ENCODE peak calls at places on chromosomes 4 and X, in eight cellular contexts. C, S, O, I, M, F, J and U are unnamed samples.
A peak's percentile ranks its signal among the peaks of the same experiment; 100 is the strongest.

GRCh38 chrX:7314425-7314824 is 166.5 kb upstream of the PUDP start:
- DNase-seq in J (no peak), M (no peak), C (no peak), F (no peak), I (no peak), S (no peak), O (no peak), U (no peak)

GRCh38 chrX:5958523-5958922 is 270.1 kb downstream of the NLGN4X start:
- DNase-seq in J (no peak), I (no peak), M (no peak), O (no peak), C (no peak), F (no peak), S (no peak), U (no peak)

GRCh38 chrX:78945186-78945912 is at the start of gene P2RY10:
- DNase-seq in M (no peak), J (no peak), I (no peak), F (no peak), S (no peak), C (peak; percentile 70), O (no peak), U (no peak)

GRCh38 chr4:109411964-109412363 is 21.7 kb upstream of the SEC24B start:
- DNase-seq in M (no peak), S (peak; percentile 68), J (no peak), F (no peak), C (no peak), I (no peak), O (no peak), U (no peak)

GRCh38 chr4:88610771-88611170 is 18.5 kb downstream of the HERC3 start:
- DNase-seq in C (no peak), J (no peak), O (no peak), S (peak; percentile 63), F (no peak), I (no peak), M (peak; percentile 91), U (peak; percentile 68)

GRCh38 chrX:145213504-145213903 is 33.8 kb upstream of the SPANXN1 start:
- DNase-seq in O (no peak), M (no peak), C (peak; percentile 1), F (no peak), I (peak; percentile 2), J (no peak), S (no peak), U (no peak)

GRCh38 chr4:154560824-154561231 is 2.0 kb upstream of the FGB start:
- DNase-seq in S (no peak), F (no peak), C (no peak), J (peak; percentile 90), I (peak; percentile 87), O (no peak), M (peak; percentile 97), U (no peak)

GRCh38 chr4:88900432-88900831 is 156.6 kb downstream of the FAM13A start:
- DNase-seq in O (no peak), J (no peak), C (no peak), S (no peak), F (no peak), I (peak; percentile 58), M (peak; percentile 76), U (no peak)

GRCh38 chrX:13013353-13014110 is 30.9 kb downstream of the FAM9C start:
- DNase-seq in J (no peak), I (no peak), F (no peak), O (peak; percentile 46), S (no peak), C (peak; percentile 72), M (no peak), U (no peak)

GRCh38 chrX:15855562-15856256 is 1.1 kb upstream of the AP1S2 start:
- DNase-seq in S (no peak), F (no peak), M (no peak), J (no peak), I (no peak), O (no peak), C (peak; percentile 28), U (no peak)

GRCh38 chr4:173169178-173169427 is 492 bp downstream of the GALNT7 start:
- DNase-seq in M (no peak), S (no peak), I (no peak), J (no peak), F (no peak), C (no peak), O (no peak), U (no peak)

GRCh38 chr4:123785515-123785914 is 388.9 kb downstream of the SPRY1 start:
- DNase-seq in O (peak; percentile 20), M (peak; percentile 99), S (peak; percentile 52), I (peak; percentile 32), J (no peak), C (no peak), F (no peak), U (peak; percentile 35)

GRCh38 chr4:185470503-185471195 is 884 bp downstream of the CCDC110 start:
- DNase-seq in O (peak; percentile 78), J (peak; percentile 4), C (peak; percentile 64), S (peak; percentile 49), I (peak; percentile 4), M (no peak), F (peak; percentile 81), U (no peak)

GRCh38 chr4:128635939-128636551 is 173.5 kb upstream of the JADE1 start:
- DNase-seq in I (no peak), O (no peak), J (no peak), F (no peak), C (no peak), M (peak; percentile 33), S (no peak), U (no peak)

GRCh38 chr4:94757192-94758140 is at the start of gene BMPR1B:
- DNase-seq in F (no peak), J (no peak), O (no peak), S (no peak), I (peak; percentile 46), C (no peak), M (peak; percentile 72), U (peak; percentile 42)

GRCh38 chr4:24630937-24631336 is 46.6 kb upstream of the DHX15 start:
- DNase-seq in M (no peak), I (peak; percentile 23), O (no peak), F (no peak), J (peak; percentile 14), C (no peak), S (no peak), U (no peak)

GRCh38 chr4:152999376-153000067 is 63.4 kb downstream of the FHDC1 start:
- DNase-seq in C (no peak), M (no peak), S (no peak), F (no peak), J (no peak), I (no peak), O (peak; percentile 45), U (no peak)

GRCh38 chr4:85901500-85901899 is 426.6 kb downstream of the ARHGAP24 start:
- DNase-seq in C (no peak), F (no peak), J (no peak), I (no peak), O (no peak), S (no peak), M (no peak), U (no peak)

GRCh38 chr4:151485541-151486131 is 76.7 kb downstream of the FHIP1A start:
- DNase-seq in C (no peak), J (no peak), F (no peak), M (peak; percentile 36), S (no peak), O (no peak), I (no peak), U (no peak)

GRCh38 chrX:22060451-22060940 is 28.4 kb downstream of the PHEX start:
- DNase-seq in F (no peak), I (no peak), M (peak; percentile 33), S (no peak), C (peak; percentile 1), J (no peak), O (no peak), U (no peak)

GRCh38 chr4:1310796-1311715 is 21.4 kb downstream of the MAEA start:
- DNase-seq in I (no peak), C (peak; percentile 73), F (peak; percentile 58), O (no peak), M (no peak), S (no peak), J (no peak), U (no peak)

GRCh38 chr4:75705198-75705712 is 19.1 kb upstream of the USO1 start:
- DNase-seq in C (no peak), F (no peak), S (no peak), I (no peak), O (peak; percentile 36), M (no peak), J (no peak), U (no peak)

GRCh38 chr4:78565971-78566372 is 14.4 kb downstream of the ANXA3 start:
- DNase-seq in C (no peak), F (no peak), S (no peak), O (no peak), J (peak; percentile 92), I (peak; percentile 33), M (peak; percentile 85), U (no peak)

GRCh38 chr4:2489081-2489805 is 20.3 kb downstream of the RNF4 start:
- DNase-seq in S (no peak), F (no peak), O (no peak), I (no peak), J (no peak), M (no peak), C (no peak), U (no peak)
- H3K36me3 ChIP-seq in S (peaks cover 37% of the 10 kb centered on the region), F (peaks cover 31% of the 10 kb centered on the region), O (peaks cover 7% of the 10 kb centered on the region), I (peaks cover 33% of the 10 kb centered on the region), J (peaks cover 50% of the 10 kb centered on the region), M (peaks cover 27% of the 10 kb centered on the region), C (peaks cover 87% of the 10 kb centered on the region), U (no peaks in the 10 kb centered on the region)

GRCh38 chr4:189974056-189974455 is 33.4 kb downstream of the FRG1 start:
- DNase-seq in C (peak; percentile 24), S (no peak), O (no peak), J (peak; percentile 15), I (peak; percentile 2), M (no peak), F (no peak), U (no peak)
- TF ChIP-seq CTCF in C (peak; percentile 77), S (no peak), O (no peak), J (peak; percentile 45), I (peak; percentile 29), M (no peak), F (peak; percentile 16), U (peak; percentile 43)

DNA sequence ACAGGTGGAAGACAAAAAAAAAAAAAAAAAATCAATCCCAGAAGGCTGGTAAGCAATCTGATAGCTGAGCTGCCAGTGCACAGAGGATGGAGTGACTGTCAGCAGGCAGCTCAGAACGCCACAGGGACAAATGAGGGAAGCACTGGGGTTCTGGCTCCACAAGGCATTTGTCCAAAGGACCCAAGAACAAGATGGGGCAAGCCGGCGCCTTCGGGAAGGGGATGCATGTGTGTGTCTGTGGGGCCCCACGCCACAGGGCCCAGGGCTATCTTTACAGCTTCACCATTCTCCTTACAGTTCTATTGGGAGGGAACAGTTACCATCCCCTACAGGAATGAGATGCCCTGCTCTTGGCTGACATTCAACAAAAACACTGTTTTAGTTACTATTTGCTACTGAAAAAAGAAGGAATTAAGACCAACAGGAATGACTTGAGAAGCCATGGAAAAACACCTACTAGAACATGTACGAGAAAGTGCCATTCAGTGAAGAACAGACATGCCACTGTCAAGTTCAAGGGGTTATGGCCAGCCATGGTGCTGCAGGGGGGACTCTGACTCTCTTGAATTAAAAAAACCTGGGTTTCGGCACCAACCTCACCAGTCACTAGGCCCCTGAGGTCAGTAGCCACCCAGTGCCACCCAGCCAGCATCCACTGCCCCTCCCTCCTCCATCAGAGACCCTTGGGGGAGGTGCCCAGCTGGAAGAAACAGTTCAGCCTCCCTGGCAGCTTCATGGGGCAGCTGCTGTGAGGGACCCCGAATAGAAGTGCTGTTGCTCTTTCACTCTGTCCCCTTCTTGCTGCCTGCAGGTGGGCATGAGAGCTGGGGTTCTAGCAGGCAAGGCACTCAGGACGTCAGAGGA is 18.5 kb downstream of the WDR1 start:
- DNase-seq in C (no peak), F (no peak), J (no peak), I (no peak), O (no peak), S (no peak), M (no peak), U (no peak)
- H3K36me3 ChIP-seq in C (peaks cover 97% of the 10 kb centered on the region), F (peaks cover 88% of the 10 kb centered on the region), J (peaks cover 99% of the 10 kb centered on the region), I (peaks cover 81% of the 10 kb centered on the region), O (peaks cover 9% of the 10 kb centered on the region), S (peaks cover 61% of the 10 kb centered on the region), M (peaks cover 63% of the 10 kb centered on the region), U (peaks cover 3% of the 10 kb centered on the region)

GRCh38 chr4:48905363-48906015 is 1.1 kb downstream of the OCIAD2 start:
- DNase-seq in S (no peak), M (peak; percentile 70), C (no peak), J (peak; percentile 25), F (no peak), O (peak; percentile 33), I (peak; percentile 52), U (peak; percentile 41)
- TF ChIP-seq CTCF in S (no peak), M (peak; percentile 34), C (peak; percentile 38), J (no peak), F (no peak), O (no peak), I (peak; percentile 51), U (peak; percentile 33)